ENCODE peak calls at places on chromosomes 13 and 19, in seven cellular contexts. Q is H7, L is AG10803, G is AG20443, P is Calu3, B is DND-41, T is H4. R is an unnamed sample.

GRCh38 chr13:94268661-94269060 is 210.8 kb downstream of the DCT start:
- DNase-seq in Q (no peak), L (no peak), G (no peak), P (no peak), B (no peak), T (no peak), R (no peak)

GRCh38 chr19:5967994-5968430 is 9.9 kb downstream of the RANBP3 start:
- DNase-seq in Q (peak), L (peak), G (peak), P (peak), B (peak), T (peak), R (peak)

GRCh38 chr13:24085662-24086061 is 74.9 kb upstream of the SPATA13 start:
- DNase-seq in Q (no peak), L (no peak), G (no peak), P (no peak), B (no peak), T (no peak), R (no peak)

GRCh38 chr19:14405758-14406644 is 13.1 kb downstream of the DDX39A start:
- DNase-seq in Q (peak), L (peak), G (peak), P (peak), B (peak), T (peak), R (peak)

GRCh38 chr13:113469582-113469981 is 16.3 kb upstream of the ADPRHL1 start:
- DNase-seq in Q (no peak), L (no peak), G (no peak), P (no peak), B (no peak), T (no peak), R (no peak)

GRCh38 chr19:2542341-2543069 is 66.6 kb downstream of the GADD45B start:
- DNase-seq in Q (peak), L (no peak), G (no peak), P (no peak), B (no peak), T (peak), R (no peak)

GRCh38 chr13:113083402-113084061 is 22.1 kb upstream of the F7 start:
- DNase-seq in Q (no peak), L (peak), G (peak), P (no peak), B (no peak), T (no peak), R (no peak)

GRCh38 chr13:99326012-99326411 is 18.8 kb upstream of the GPR183 start:
- DNase-seq in Q (no peak), L (no peak), G (no peak), P (no peak), B (no peak), T (no peak), R (no peak)

GRCh38 chr13:84080748-84081530 is 198.7 kb upstream of the SLITRK1 start:
- DNase-seq in Q (no peak), L (no peak), G (no peak), P (no peak), B (no peak), T (no peak), R (no peak)

GRCh38 chr19:46725036-46725820 is 8.3 kb upstream of the PRKD2 start:
- DNase-seq in Q (peak), L (no peak), G (no peak), P (no peak), B (no peak), T (no peak), R (no peak)

GRCh38 chr19:14054099-14054498 is 7.8 kb downstream of the PALM3 start:
- DNase-seq in Q (no peak), L (no peak), G (no peak), P (no peak), B (no peak), T (no peak), R (no peak)

GRCh38 chr19:35975608-35976214 is 19.3 kb upstream of the SDHAF1 start:
- DNase-seq in Q (peak), L (no peak), G (peak), P (peak), B (peak), T (no peak), R (peak)

GRCh38 chr13:70747305-70747704 is 639.1 kb upstream of the KLHL1 start:
- DNase-seq in Q (no peak), L (no peak), G (no peak), P (no peak), B (no peak), T (no peak), R (no peak)

GRCh38 chr19:45128109-45128508 is 32.7 kb downstream of the NKPD1 start:
- DNase-seq in Q (no peak), L (no peak), G (no peak), P (no peak), B (no peak), T (no peak), R (no peak)